ENCODE peak calls at places on chromosomes 6 and 20, in five cellular contexts. One of them, this sample, is unnamed.

GRCh38 chr20:13934992-13935894 is 55.2 kb downstream of the SEL1L2 start:
- DNase-seq in SK-N-DZ: no peak
- DNase-seq in Daoy: no peak
- DNase-seq in A549: no peak
- DNase-seq in T-helper 2 cell: no peak
- DNase-seq in this sample: no peak

GRCh38 chr20:36852187-36852586 is 23.8 kb upstream of the TLDC2 start:
- DNase-seq in SK-N-DZ: no peak
- DNase-seq in Daoy: no peak
- DNase-seq in A549: no peak
- DNase-seq in T-helper 2 cell: no peak
- DNase-seq in this sample: no peak

GRCh38 chr6:124670801-124671200 is 291.4 kb upstream of the RNF217 start:
- DNase-seq in SK-N-DZ: no peak
- DNase-seq in Daoy: no peak
- DNase-seq in A549: no peak
- DNase-seq in T-helper 2 cell: no peak
- DNase-seq in this sample: no peak

GRCh38 chr6:69680302-69680701 is 116.5 kb downstream of the LMBRD1 start:
- DNase-seq in SK-N-DZ: peak; percentile 23
- DNase-seq in Daoy: no peak
- DNase-seq in A549: no peak
- DNase-seq in T-helper 2 cell: no peak
- DNase-seq in this sample: no peak

GRCh38 chr6:56490994-56491393 is 151.7 kb downstream of the DST start:
- DNase-seq in SK-N-DZ: no peak
- DNase-seq in Daoy: peak; percentile 6
- DNase-seq in A549: no peak
- DNase-seq in T-helper 2 cell: no peak
- DNase-seq in this sample: no peak

GRCh38 chr6:14000901-14001300 is 76.1 kb downstream of the RNF182 start:
- DNase-seq in SK-N-DZ: no peak
- DNase-seq in Daoy: no peak
- DNase-seq in A549: no peak
- DNase-seq in T-helper 2 cell: no peak
- DNase-seq in this sample: peak; percentile 71

GRCh38 chr6:120005292-120005976 is 655.9 kb upstream of the MAN1A1 start:
- DNase-seq in SK-N-DZ: peak; percentile 2
- DNase-seq in Daoy: peak; percentile 56
- DNase-seq in A549: peak; percentile 58
- DNase-seq in T-helper 2 cell: no peak
- DNase-seq in this sample: no peak

GRCh38 chr6:36916159-36916558 is 30.4 kb downstream of the C6orf89 start:
- DNase-seq in SK-N-DZ: no peak
- DNase-seq in Daoy: no peak
- DNase-seq in A549: no peak
- DNase-seq in T-helper 2 cell: no peak
- DNase-seq in this sample: no peak

GRCh38 chr6:134122775-134123174 is 70.4 kb upstream of the SLC2A12 start:
- DNase-seq in SK-N-DZ: no peak
- DNase-seq in Daoy: no peak
- DNase-seq in A549: no peak
- DNase-seq in T-helper 2 cell: no peak
- DNase-seq in this sample: no peak

GRCh38 chr6:44496705-44497369 is 109.3 kb downstream of the CDC5L start:
- DNase-seq in SK-N-DZ: no peak
- DNase-seq in Daoy: no peak
- DNase-seq in A549: no peak
- DNase-seq in T-helper 2 cell: no peak
- DNase-seq in this sample: no peak

GRCh38 chr20:13936781-13937576 is 53.4 kb downstream of the SEL1L2 start:
- DNase-seq in SK-N-DZ: peak; percentile 38
- DNase-seq in Daoy: no peak
- DNase-seq in A549: no peak
- DNase-seq in T-helper 2 cell: no peak
- DNase-seq in this sample: no peak

GRCh38 chr6:47865206-47865605 is 83.4 kb downstream of the OPN5 start:
- DNase-seq in SK-N-DZ: no peak
- DNase-seq in Daoy: no peak
- DNase-seq in A549: no peak
- DNase-seq in T-helper 2 cell: no peak
- DNase-seq in this sample: peak; percentile 3

GRCh38 chr20:59802018-59802417 is 131.4 kb downstream of the SYCP2 start:
- DNase-seq in SK-N-DZ: no peak
- DNase-seq in Daoy: no peak
- DNase-seq in A549: no peak
- DNase-seq in T-helper 2 cell: no peak
- DNase-seq in this sample: no peak

GRCh38 chr6:125810435-125810834 is 19.7 kb downstream of the NCOA7 start:
- DNase-seq in SK-N-DZ: peak; percentile 86
- DNase-seq in Daoy: no peak
- DNase-seq in A549: no peak
- DNase-seq in T-helper 2 cell: no peak
- DNase-seq in this sample: peak; percentile 62

GRCh38 chr20:18137412-18138265 is at the start of the genes KAT14 and PET117:
- DNase-seq in SK-N-DZ: peak; percentile 91
- DNase-seq in Daoy: peak; percentile 93
- DNase-seq in A549: peak; percentile 94
- DNase-seq in T-helper 2 cell: peak; percentile 85
- DNase-seq in this sample: peak; percentile 96

GRCh38 chr20:62345681-62346370 is 21.3 kb downstream of the LAMA5 start:
- DNase-seq in SK-N-DZ: no peak
- DNase-seq in Daoy: no peak
- DNase-seq in A549: no peak
- DNase-seq in T-helper 2 cell: no peak
- DNase-seq in this sample: no peak

GRCh38 chr6:18327621-18328548 is 59.3 kb upstream of the RNF144B start:
- DNase-seq in SK-N-DZ: peak; percentile 5
- DNase-seq in Daoy: no peak
- DNase-seq in A549: no peak
- DNase-seq in T-helper 2 cell: no peak
- DNase-seq in this sample: no peak

GRCh38 chr6:154632121-154632520 is 101.1 kb upstream of the SCAF8 start:
- DNase-seq in SK-N-DZ: no peak
- DNase-seq in Daoy: no peak
- DNase-seq in A549: no peak
- DNase-seq in T-helper 2 cell: no peak
- DNase-seq in this sample: no peak

GRCh38 chr6:21115111-21115510 is 478.4 kb upstream of the SOX4 start:
- DNase-seq in SK-N-DZ: no peak
- DNase-seq in Daoy: peak; percentile 33
- DNase-seq in A549: no peak
- DNase-seq in T-helper 2 cell: no peak
- DNase-seq in this sample: peak; percentile 4

GRCh38 chr6:88422831-88423230 is 256.7 kb upstream of the CNR1 start:
- DNase-seq in SK-N-DZ: peak; percentile 15
- DNase-seq in Daoy: peak; percentile 37
- DNase-seq in A549: peak; percentile 4
- DNase-seq in T-helper 2 cell: no peak
- DNase-seq in this sample: peak; percentile 1

This sample was measured in A673.